ENCODE peak calls at places on chromosomes 7 and 10, in eight cellular contexts. S is AG08396; I is stimulated activated CD8-positive, alpha-beta memory T cell treated with anti-CD3 and anti-CD28 coated beads, Interleukin-12 subunit alpha, Interleukin-12 subunit beta, amount 100 ng/mL, for 1 hour; B is right cardiac atrium; T is fibroblast of lung; Y is MV-4-11; Q is hippocampal formation; X is KBM-7. U is an unnamed sample.

GRCh38 chr7:44965937-44966730 is 12.7 kb downstream of the MYO1G start:
- DNase-seq in S (no peak), I (no peak), B (no peak), T (no peak), Y (no peak), Q (no peak), X (no peak), U (no peak)

GRCh38 chr7:64574481-64575159 is 11.7 kb upstream of the ZNF680 start:
- DNase-seq in S (peak), I (no peak), B (peak), T (peak), Y (no peak), Q (no peak), X (no peak), U (no peak)

GRCh38 chr7:121525155-121525819 is 129.2 kb upstream of the FAM3C start:
- DNase-seq in S (no peak), I (no peak), B (no peak), T (peak), Y (no peak), Q (no peak), X (no peak), U (no peak)

GRCh38 chr7:22255834-22256233 is 101.1 kb downstream of the RAPGEF5 start:
- DNase-seq in S (no peak), I (no peak), B (no peak), T (no peak), Y (no peak), Q (no peak), X (no peak), U (no peak)

GRCh38 chr7:9691286-9691685 is 1257.9 kb downstream of the NXPH1 start:
- DNase-seq in S (no peak), I (no peak), B (no peak), T (no peak), Y (no peak), Q (no peak), X (no peak), U (no peak)

GRCh38 chr10:133260895-133261725 is 15.6 kb downstream of the ADAM8 start:
- DNase-seq in S (peak), I (no peak), B (peak), T (no peak), Y (peak), Q (no peak), X (peak), U (peak)

GRCh38 chr7:23615331-23615730 is 18.1 kb downstream of the CCDC126 start:
- DNase-seq in S (no peak), I (no peak), B (no peak), T (peak), Y (no peak), Q (no peak), X (no peak), U (no peak)

GRCh38 chr10:119919823-119920222 is 27.3 kb downstream of the SEC23IP start:
- DNase-seq in S (no peak), I (no peak), B (no peak), T (no peak), Y (peak), Q (no peak), X (no peak), U (no peak)

GRCh38 chr7:44375236-44375699 is 49.9 kb upstream of the CAMK2B start:
- DNase-seq in S (peak), I (no peak), B (no peak), T (no peak), Y (no peak), Q (no peak), X (no peak), U (no peak)

GRCh38 chr10:48610585-48611093 is 5.8 kb upstream of the ARHGAP22 start:
- DNase-seq in S (no peak), I (no peak), B (no peak), T (no peak), Y (no peak), Q (no peak), X (no peak), U (no peak)

GRCh38 chr10:11527700-11528255 is 83.7 kb downstream of the USP6NL start:
- DNase-seq in S (no peak), I (no peak), B (no peak), T (peak), Y (no peak), Q (no peak), X (no peak), U (no peak)

GRCh38 chr7:2640858-2641257 is 9.1 kb downstream of the TTYH3 start:
- DNase-seq in S (no peak), I (no peak), B (no peak), T (no peak), Y (no peak), Q (no peak), X (no peak), U (no peak)

GRCh38 chr7:83065714-83066113 is 97.0 kb downstream of the PCLO start:
- DNase-seq in S (no peak), I (no peak), B (no peak), T (peak), Y (peak), Q (no peak), X (no peak), U (no peak)

GRCh38 chr10:14173706-14174594 is 156.8 kb downstream of the FRMD4A start:
- DNase-seq in S (peak), I (no peak), B (peak), T (peak), Y (no peak), Q (peak), X (no peak), U (no peak)

GRCh38 chr7:92685146-92686042 is 95.2 kb upstream of the FAM133B start:
- DNase-seq in S (no peak), I (peak), B (no peak), T (no peak), Y (no peak), Q (no peak), X (no peak), U (no peak)

GRCh38 chr7:115059312-115059711 is 137.4 kb downstream of the MDFIC start:
- DNase-seq in S (no peak), I (no peak), B (no peak), T (peak), Y (no peak), Q (no peak), X (no peak), U (peak)

GRCh38 chr10:98258683-98259454 is 9.1 kb downstream of the LOXL4 start:
- DNase-seq in S (no peak), I (no peak), B (no peak), T (no peak), Y (no peak), Q (no peak), X (no peak), U (no peak)

GRCh38 chr7:30032310-30033125 is 4.3 kb downstream of the PLEKHA8 start:
- DNase-seq in S (peak), I (no peak), B (no peak), T (peak), Y (no peak), Q (no peak), X (no peak), U (no peak)

GRCh38 chr10:71741671-71742070 is 22.1 kb upstream of the C10orf105 start:
- DNase-seq in S (no peak), I (no peak), B (peak), T (no peak), Y (no peak), Q (no peak), X (no peak), U (no peak)

GRCh38 chr10:55476129-55476528 is 675.1 kb upstream of the PCDH15 start:
- DNase-seq in S (no peak), I (no peak), B (no peak), T (no peak), Y (no peak), Q (no peak), X (no peak), U (no peak)

GRCh38 chr7:7970620-7971307 is 2.2 kb downstream of the GLCCI1 start:
- DNase-seq in S (no peak), I (no peak), B (no peak), T (no peak), Y (no peak), Q (peak), X (peak), U (no peak)

GRCh38 chr7:100044719-100045118 is 4.9 kb upstream of the ZSCAN21 start:
- DNase-seq in S (no peak), I (no peak), B (no peak), T (no peak), Y (peak), Q (no peak), X (peak), U (no peak)

GRCh38 chr10:91932737-91933136 is 9.2 kb downstream of the BTAF1 start:
- DNase-seq in S (no peak), I (no peak), B (no peak), T (no peak), Y (no peak), Q (no peak), X (no peak), U (no peak)

GRCh38 chr7:76282344-76283253 is 19.9 kb upstream of the HSPB1 start:
- DNase-seq in S (peak), I (no peak), B (peak), T (no peak), Y (no peak), Q (no peak), X (no peak), U (peak)

GRCh38 chr7:31521336-31522010 is 7.6 kb downstream of the ITPRID1 start:
- DNase-seq in S (no peak), I (no peak), B (no peak), T (no peak), Y (no peak), Q (no peak), X (no peak), U (no peak)

GRCh38 chr10:60427148-60427547 is 37.5 kb upstream of the ANK3 start:
- DNase-seq in S (no peak), I (no peak), B (no peak), T (peak), Y (no peak), Q (no peak), X (no peak), U (no peak)

U was measured in uterus.